ENCODE peak calls at places on chromosomes 16 and 17, in five cellular contexts. D is stomach, C is prostate gland, B is suprapubic skin, S is HL-60. M is an unnamed sample.
A peak's percentile ranks its signal among the peaks of the same experiment; 100 is the strongest.

GRCh38 chr16:9027070-9027799 is 63.5 kb upstream of the USP7 start:
- DNase-seq in S (no peak), B (no peak), D (no peak), C (peak; percentile 9), M (no peak)

GRCh38 chr17:14119546-14119945 is 50.2 kb downstream of the COX10 start:
- DNase-seq in D (no peak), S (no peak), B (no peak), C (no peak), M (no peak)

GRCh38 chr16:49652441-49653175 is 203.3 kb downstream of the ZNF423 start:
- DNase-seq in C (no peak), S (no peak), D (no peak), B (no peak), M (no peak)

GRCh38 chr17:55152236-55152635 is 112.5 kb upstream of the HLF start:
- DNase-seq in D (no peak), B (no peak), S (no peak), C (no peak), M (no peak)

GRCh38 chr17:15651583-15652110 is 32.1 kb upstream of the FBXW10B start:
- DNase-seq in C (peak; percentile 75), D (peak; percentile 91), S (peak; percentile 90), B (peak; percentile 95), M (peak; percentile 90)

GRCh38 chr17:32349854-32350661 is at the start of gene ZNF207:
- DNase-seq in C (peak; percentile 95), S (peak; percentile 96), D (peak; percentile 97), B (peak; percentile 98), M (peak; percentile 97)

GRCh38 chr16:59886021-59886420 is 1151.9 kb upstream of the GOT2 start:
- DNase-seq in D (no peak), S (no peak), B (peak; percentile 66), C (peak; percentile 74), M (no peak)

GRCh38 chr17:56635640-56636039 is 42.1 kb downstream of the NOG start:
- DNase-seq in S (no peak), C (no peak), D (no peak), B (no peak), M (no peak)

GRCh38 chr17:41895617-41896016 is 23.1 kb downstream of the ACLY start:
- DNase-seq in S (no peak), C (no peak), D (no peak), B (no peak), M (no peak)

GRCh38 chr16:83966153-83966696 is 1.8 kb upstream of the NECAB2 start:
- DNase-seq in C (no peak), D (no peak), S (no peak), B (peak; percentile 21), M (no peak)

GRCh38 chr17:66753126-66753920 is 81.6 kb upstream of the CACNG5 start:
- DNase-seq in C (no peak), S (no peak), D (no peak), B (no peak), M (no peak)

GRCh38 chr17:42109086-42109485 is 3.4 kb downstream of the DHX58 start:
- DNase-seq in S (no peak), D (no peak), B (no peak), C (no peak), M (no peak)

GRCh38 chr16:81376880-81377279 is 62.1 kb downstream of the GAN start:
- DNase-seq in D (no peak), B (no peak), S (no peak), C (no peak), M (no peak)

GRCh38 chr16:53911506-53911905 is 207.6 kb downstream of the FTO start:
- DNase-seq in S (no peak), D (no peak), C (no peak), B (no peak), M (no peak)

GRCh38 chr16:56451753-56452689 is 667 bp downstream of the OGFOD1 start:
- DNase-seq in B (no peak), C (peak; percentile 14), S (peak; percentile 31), D (no peak), M (no peak)

GRCh38 chr17:42531455-42532354 is 4.3 kb upstream of the NAGLU start:
- DNase-seq in S (peak; percentile 47), C (no peak), D (peak; percentile 70), B (no peak), M (peak; percentile 92)

GRCh38 chr16:62225675-62226074 is 189.4 kb upstream of the CDH8 start:
- DNase-seq in S (peak; percentile 88), D (peak; percentile 72), C (no peak), B (peak; percentile 71), M (no peak)

GRCh38 chr16:20873331-20873730 is 26.8 kb downstream of the DCUN1D3 start:
- DNase-seq in B (no peak), D (no peak), S (no peak), C (no peak), M (no peak)

GRCh38 chr16:11492808-11493530 is 93.8 kb downstream of the LITAF start:
- DNase-seq in D (no peak), C (no peak), B (no peak), S (no peak), M (no peak)

GRCh38 chr16:23496826-23497542 is 13.3 kb downstream of the GGA2 start:
- DNase-seq in D (no peak), S (no peak), C (peak; percentile 31), B (no peak), M (peak; percentile 41)
- H3K27ac ChIP-seq in D (peak overlapping the region; percentile 49), S (no peak overlapping the region), C (peak overlapping the region; percentile 42), B (peak overlapping the region; percentile 53), M (peak overlapping the region; percentile 48)

DNA sequence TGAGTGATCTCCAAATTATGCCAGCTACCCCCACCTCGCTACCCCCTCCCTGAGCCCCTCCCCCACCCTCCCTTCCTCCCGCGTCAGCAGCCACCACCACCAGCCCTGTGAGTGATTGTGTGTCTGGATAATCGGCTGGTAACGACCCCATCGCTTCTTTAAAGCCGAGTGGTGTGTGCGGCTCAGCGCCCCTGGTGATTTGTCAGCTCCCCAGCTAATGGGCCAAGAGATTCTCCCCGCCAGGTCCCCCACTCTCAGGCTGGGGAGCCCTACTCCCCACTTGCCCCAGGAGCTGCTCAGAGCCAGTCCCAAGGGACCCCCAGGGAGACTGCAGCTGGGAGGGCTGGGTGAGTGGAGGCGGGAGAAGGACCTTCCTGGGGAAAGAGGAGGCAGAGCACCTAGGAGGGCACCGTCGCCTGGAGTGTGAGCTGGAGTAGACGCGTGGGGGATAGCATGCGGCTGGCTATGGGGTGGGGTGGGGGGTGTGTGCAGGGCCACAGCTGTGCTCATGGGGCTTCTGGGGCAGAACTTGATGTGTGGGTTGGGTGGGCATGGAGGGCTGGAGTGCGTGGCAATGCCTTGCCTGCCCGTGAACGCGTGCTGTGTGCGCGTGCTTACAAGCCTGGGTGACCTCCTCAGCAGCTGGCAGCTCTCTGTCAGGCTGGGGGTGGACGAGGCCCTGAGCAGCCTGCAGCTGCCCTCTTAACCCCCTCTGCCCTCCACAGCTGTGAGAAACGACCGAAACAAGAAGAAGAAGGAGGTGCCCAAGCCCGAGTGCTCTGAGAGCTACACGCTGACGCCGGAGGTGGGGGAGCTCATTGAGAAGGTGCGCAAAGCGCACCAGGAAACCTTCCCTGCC is 13.1 kb downstream of the GJD3 start:
- DNase-seq in S (no peak), B (no peak), D (no peak), C (no peak), M (peak; percentile 76)
- TF ChIP-seq POLR2AphosphoS5 in S (no peak), B (no peak), D (no peak), C (no peak), M (peak; percentile 75)

GRCh38 chr17:76275382-76276068 is 10.4 kb downstream of the UBALD2 start:
- DNase-seq in S (no peak), C (no peak), D (no peak), B (no peak), M (peak; percentile 79)

GRCh38 chr17:76273435-76273921 is 8.3 kb downstream of the UBALD2 start:
- DNase-seq in S (no peak), C (no peak), D (no peak), B (peak; percentile 73), M (peak; percentile 86)

GRCh38 chr17:76276069-76276431 is 10.9 kb downstream of the UBALD2 start:
- DNase-seq in D (no peak), S (no peak), C (no peak), B (no peak), M (peak; percentile 75)

GRCh38 chr17:76273923-76274558 is 8.9 kb downstream of the UBALD2 start:
- DNase-seq in C (no peak), D (no peak), B (no peak), S (no peak), M (peak; percentile 80)

GRCh38 chr17:76274559-76274956 is 9.4 kb downstream of the UBALD2 start:
- DNase-seq in C (no peak), S (no peak), B (no peak), D (no peak), M (no peak)
- H3K27ac ChIP-seq in C (peak overlapping the region; percentile 38), S (no peak overlapping the region), B (no peak overlapping the region), D (no peak overlapping the region), M (peak overlapping the region; percentile 99)

GRCh38 chr17:1752425-1752941 is 9.4 kb upstream of the SERPINF1 start:
- DNase-seq in C (no peak), S (peak; percentile 42), D (no peak), B (no peak), M (peak; percentile 83)
- TF ChIP-seq POLR2AphosphoS5 in C (peak; percentile 69), S (no peak), D (no peak), B (no peak), M (no peak)